ENCODE peak calls at places on chromosomes 13 and 19, in four cellular contexts. H, S, A and C are unnamed samples.
A peak's percentile ranks its signal among the peaks of the same experiment; 100 is the strongest.

GRCh38 chr19:33302175-33302973 is at the start of gene CEBPA:
- DNase-seq in H (peak; percentile 72), S (no peak), A (peak; percentile 90), C (peak; percentile 95)

GRCh38 chr19:18894254-18895037 is 1.5 kb downstream of the CERS1 start:
- DNase-seq in H (peak; percentile 35), S (no peak), A (peak; percentile 72), C (peak; percentile 18)

GRCh38 chr13:95115525-95115924 is 185.7 kb downstream of the ABCC4 start:
- DNase-seq in H (no peak), S (no peak), A (no peak), C (peak; percentile 33)

GRCh38 chr13:33351324-33351723 is 65.8 kb upstream of the STARD13 start:
- DNase-seq in H (peak; percentile 64), S (no peak), A (no peak), C (no peak)

GRCh38 chr13:107882708-107883560 is 332.4 kb downstream of the LIG4 start:
- DNase-seq in H (no peak), S (no peak), A (peak; percentile 73), C (no peak)

GRCh38 chr13:43872181-43872580 is 7.4 kb downstream of the CCDC122 start:
- DNase-seq in H (peak; percentile 56), S (no peak), A (no peak), C (no peak)

GRCh38 chr19:43883864-43884263 is 51.2 kb downstream of the ZNF45 start:
- DNase-seq in H (no peak), S (no peak), A (no peak), C (no peak)

GRCh38 chr19:42270346-42271044 is 1.4 kb downstream of the CIC start:
- DNase-seq in H (no peak), S (no peak), A (peak; percentile 42), C (no peak)

GRCh38 chr13:97253581-97254293 is 31.6 kb downstream of the MBNL2 start:
- DNase-seq in H (no peak), S (no peak), A (no peak), C (no peak)

GRCh38 chr13:47555235-47555634 is 445.8 kb downstream of the SUCLA2 start:
- DNase-seq in H (peak; percentile 51), S (no peak), A (no peak), C (no peak)

GRCh38 chr13:41680900-41681299 is 223.6 kb downstream of the RGCC start:
- DNase-seq in H (no peak), S (no peak), A (no peak), C (no peak)

GRCh38 chr19:1746401-1747284 is 6.7 kb upstream of the ONECUT3 start:
- DNase-seq in H (peak; percentile 13), S (no peak), A (no peak), C (peak; percentile 65)

DNA sequence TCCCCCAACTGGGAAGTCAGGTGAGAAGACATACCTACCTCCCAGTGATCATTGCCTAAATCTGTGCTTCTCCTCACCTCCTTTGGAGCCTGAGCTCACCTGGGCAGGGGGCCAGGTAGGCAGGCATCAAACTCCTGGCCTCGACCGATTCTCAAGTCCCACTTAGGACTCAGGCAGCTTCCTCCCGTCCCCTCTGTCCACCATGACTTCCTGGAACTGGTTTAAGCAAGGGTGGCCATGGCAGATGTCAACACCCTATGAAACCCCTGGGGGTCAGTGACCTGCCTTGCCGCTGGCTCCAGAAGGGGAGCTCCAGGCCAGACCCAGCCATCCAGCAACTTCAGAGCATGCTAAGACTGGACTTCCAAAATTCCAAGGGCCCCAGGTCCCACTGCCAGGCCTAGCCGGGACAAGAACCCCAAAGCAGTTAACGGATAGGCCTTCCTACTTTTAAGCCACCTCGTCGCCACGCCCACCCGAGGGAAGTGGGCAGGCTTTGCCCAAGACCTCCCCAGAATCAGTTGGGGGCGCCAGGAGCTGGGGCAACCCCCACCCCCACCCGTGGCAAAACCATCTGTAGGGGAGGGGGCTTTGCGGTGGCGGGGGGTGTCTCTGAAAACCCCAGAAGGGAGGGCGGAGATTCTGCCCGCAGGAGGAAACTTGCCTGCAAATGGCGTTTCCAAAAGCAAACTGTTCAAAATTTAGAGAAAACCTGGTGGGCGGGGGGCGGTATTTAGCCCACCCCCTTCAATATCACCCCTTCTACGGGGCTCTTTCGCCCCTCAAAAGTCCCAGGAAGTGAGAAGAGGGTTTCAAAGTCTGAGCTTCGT is 657 bp downstream of the PLIN3 start:
- DNase-seq in H (peak; percentile 28), S (no peak), A (peak; percentile 74), C (peak; percentile 35)
- TF ChIP-seq ELK1 in H (no peak), S (no peak), A (no peak), C (no peak)

GRCh38 chr19:51196181-51196580 is 28.7 kb upstream of the CD33 start:
- DNase-seq in H (no peak), S (no peak), A (no peak), C (no peak)
- TF ChIP-seq USF2 in H (no peak), S (no peak), A (no peak), C (no peak)

DNA sequence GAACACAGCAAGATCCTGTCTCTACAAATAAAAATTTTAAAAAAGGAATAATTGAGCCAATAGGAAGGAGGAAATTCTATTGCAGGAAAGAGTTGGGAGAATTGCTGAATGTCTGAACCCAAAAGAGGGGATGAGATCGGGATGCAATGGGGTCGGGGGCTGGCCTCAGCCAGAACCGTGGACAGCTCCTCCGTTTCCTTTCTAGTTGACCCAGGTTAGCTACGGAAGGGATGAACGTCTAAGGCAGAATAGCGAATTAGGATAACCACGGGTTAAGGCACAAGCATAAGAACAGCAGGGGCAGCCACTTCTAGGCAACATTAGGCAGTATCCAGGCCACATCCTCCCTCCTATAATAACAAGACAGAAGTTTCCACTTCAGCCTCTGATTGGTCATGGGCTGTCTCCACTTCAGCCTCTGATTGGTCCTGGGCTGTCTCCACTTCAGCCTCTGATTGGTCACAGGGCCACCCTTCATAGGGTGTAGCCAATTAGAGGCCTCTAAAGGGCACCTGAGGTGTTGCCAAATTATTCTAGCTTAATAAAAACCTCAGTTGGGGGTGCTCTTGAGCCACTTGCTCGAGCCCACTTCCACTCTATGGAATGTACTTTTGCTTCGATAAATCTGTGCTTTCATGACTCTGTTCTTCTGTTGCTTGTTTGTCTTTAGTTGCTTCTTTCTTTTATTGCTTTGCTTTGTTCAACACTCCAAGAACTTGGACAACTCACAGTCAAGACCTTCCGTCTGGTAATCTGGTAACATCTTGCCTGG is 24.9 kb upstream of the TPM4 start:
- DNase-seq in H (no peak), S (no peak), A (peak; percentile 48), C (peak; percentile 53)
- TF ChIP-seq ELK1 in H (no peak), S (no peak), A (no peak), C (no peak)

GRCh38 chr19:17394891-17395415 is 957 bp upstream of the CCDC194 start:
- DNase-seq in H (peak; percentile 53), S (no peak), A (peak; percentile 83), C (peak; percentile 48)
- TF ChIP-seq USF2 in H (no peak), S (no peak), A (no peak), C (no peak)

GRCh38 chr19:742540-743075 is 8.3 kb upstream of the MISP start:
- DNase-seq in H (no peak), S (no peak), A (no peak), C (no peak)

GRCh38 chr19:743168-743687 is 7.7 kb upstream of the MISP start:
- DNase-seq in H (no peak), S (no peak), A (no peak), C (no peak)

GRCh38 chr19:739998-740715 is 10.8 kb upstream of the MISP start:
- DNase-seq in H (no peak), S (no peak), A (peak; percentile 52), C (no peak)

GRCh38 chr19:738509-739128 is 12.3 kb upstream of the MISP start:
- DNase-seq in H (no peak), S (no peak), A (no peak), C (no peak)

GRCh38 chr19:741506-742131 is 9.3 kb upstream of the MISP start:
- DNase-seq in H (no peak), S (no peak), A (peak; percentile 73), C (peak; percentile 66)
- TF ChIP-seq ELK1 in H (no peak), S (no peak), A (no peak), C (no peak)

GRCh38 chr19:5624741-5625140 is 1.9 kb downstream of the SAFB start:
- DNase-seq in H (no peak), S (no peak), A (no peak), C (no peak)

GRCh38 chr19:5621945-5622464 is 571 bp downstream of the SAFB2 start:
- DNase-seq in H (no peak), S (no peak), A (no peak), C (no peak)

GRCh38 chr19:5624154-5624663 is 1.3 kb downstream of the SAFB start:
- DNase-seq in H (peak; percentile 61), S (no peak), A (no peak), C (no peak)

GRCh38 chr19:5622465-5623396 is at the start of the genes SAFB and SAFB2:
- DNase-seq in H (peak; percentile 100), S (peak; percentile 99), A (peak; percentile 98), C (peak; percentile 90)

GRCh38 chr19:5623397-5624153 is 692 bp downstream of the SAFB start:
- DNase-seq in H (no peak), S (no peak), A (peak; percentile 47), C (no peak)
- TF ChIP-seq USF2 in H (no peak), S (no peak), A (no peak), C (no peak)